ENCODE peak calls at places on chromosomes 2 and 18, in six cellular contexts. One of them, this sample, is unnamed.

GRCh38 chr2:212997526-212998020 is 153.8 kb downstream of the IKZF2 start:
- DNase-seq in K562: no peak
- DNase-seq in PC-3: no peak
- DNase-seq in endothelial cell of umbilical vein: no peak
- DNase-seq in PC-9: no peak
- DNase-seq in fibroblast of lung: no peak
- DNase-seq in this sample: no peak

GRCh38 chr2:118661184-118661583 is 186.3 kb downstream of the EN1 start:
- DNase-seq in PC-9: no peak
- DNase-seq in K562: no peak
- DNase-seq in endothelial cell of umbilical vein: no peak
- DNase-seq in PC-3: peak; percentile 38
- DNase-seq in fibroblast of lung: no peak
- DNase-seq in this sample: no peak

GRCh38 chr2:150872919-150873772 is 385.7 kb upstream of the RND3 start:
- DNase-seq in fibroblast of lung: peak; percentile 47
- DNase-seq in K562: no peak
- DNase-seq in PC-9: no peak
- DNase-seq in endothelial cell of umbilical vein: no peak
- DNase-seq in PC-3: no peak
- DNase-seq in this sample: peak; percentile 51

GRCh38 chr2:178392215-178392614 is 58.8 kb downstream of the PRKRA start:
- DNase-seq in K562: no peak
- DNase-seq in PC-9: no peak
- DNase-seq in endothelial cell of umbilical vein: no peak
- DNase-seq in fibroblast of lung: no peak
- DNase-seq in PC-3: peak; percentile 89
- DNase-seq in this sample: no peak

GRCh38 chr2:169462896-169463695 is 16.2 kb upstream of the BBS5 start:
- DNase-seq in PC-3: peak; percentile 69
- DNase-seq in endothelial cell of umbilical vein: peak; percentile 68
- DNase-seq in K562: no peak
- DNase-seq in fibroblast of lung: peak; percentile 90
- DNase-seq in PC-9: no peak
- DNase-seq in this sample: no peak

GRCh38 chr18:43886341-43886740 is 609.1 kb upstream of the SYT4 start:
- DNase-seq in K562: no peak
- DNase-seq in PC-3: no peak
- DNase-seq in PC-9: no peak
- DNase-seq in endothelial cell of umbilical vein: no peak
- DNase-seq in fibroblast of lung: peak; percentile 37
- DNase-seq in this sample: no peak

GRCh38 chr2:33437297-33437696 is 39.2 kb upstream of the RASGRP3 start:
- DNase-seq in fibroblast of lung: peak; percentile 96
- DNase-seq in PC-3: peak; percentile 82
- DNase-seq in endothelial cell of umbilical vein: peak; percentile 28
- DNase-seq in PC-9: no peak
- DNase-seq in K562: no peak
- DNase-seq in this sample: peak; percentile 79

GRCh38 chr18:44229693-44230108 is 451.0 kb upstream of the SETBP1 start:
- DNase-seq in fibroblast of lung: peak; percentile 73
- DNase-seq in endothelial cell of umbilical vein: peak; percentile 36
- DNase-seq in PC-3: peak; percentile 22
- DNase-seq in K562: no peak
- DNase-seq in PC-9: no peak
- DNase-seq in this sample: no peak

GRCh38 chr2:200377774-200378336 is 71.4 kb downstream of the SPATS2L start:
- DNase-seq in endothelial cell of umbilical vein: no peak
- DNase-seq in fibroblast of lung: no peak
- DNase-seq in PC-9: peak; percentile 77
- DNase-seq in PC-3: peak; percentile 21
- DNase-seq in K562: peak; percentile 46
- DNase-seq in this sample: no peak

GRCh38 chr18:5285326-5285725 is 10.2 kb downstream of the ZBTB14 start:
- DNase-seq in endothelial cell of umbilical vein: no peak
- DNase-seq in PC-3: no peak
- DNase-seq in K562: no peak
- DNase-seq in PC-9: no peak
- DNase-seq in fibroblast of lung: no peak
- DNase-seq in this sample: no peak

GRCh38 chr2:32591669-32592463 is 36.0 kb upstream of the TTC27 start:
- DNase-seq in K562: peak; percentile 14
- DNase-seq in fibroblast of lung: peak; percentile 7
- DNase-seq in PC-9: no peak
- DNase-seq in endothelial cell of umbilical vein: peak; percentile 85
- DNase-seq in PC-3: peak; percentile 4
- DNase-seq in this sample: no peak

GRCh38 chr2:151774506-151774905 is 40.2 kb upstream of the NEB start:
- DNase-seq in PC-9: no peak
- DNase-seq in endothelial cell of umbilical vein: peak; percentile 67
- DNase-seq in K562: no peak
- DNase-seq in PC-3: peak; percentile 83
- DNase-seq in fibroblast of lung: peak; percentile 85
- DNase-seq in this sample: no peak

GRCh38 chr2:182509-183122 is 81.2 kb downstream of the SH3YL1 start:
- DNase-seq in K562: no peak
- DNase-seq in fibroblast of lung: no peak
- DNase-seq in PC-9: no peak
- DNase-seq in endothelial cell of umbilical vein: no peak
- DNase-seq in PC-3: peak; percentile 28
- DNase-seq in this sample: no peak

GRCh38 chr2:128292599-128293425 is 25.9 kb downstream of the HS6ST1 start:
- DNase-seq in PC-9: peak; percentile 44
- DNase-seq in fibroblast of lung: no peak
- DNase-seq in K562: no peak
- DNase-seq in PC-3: no peak
- DNase-seq in endothelial cell of umbilical vein: no peak
- DNase-seq in this sample: no peak

GRCh38 chr2:128289439-128289838 is 29.2 kb downstream of the HS6ST1 start:
- DNase-seq in PC-9: no peak
- DNase-seq in K562: no peak
- DNase-seq in PC-3: no peak
- DNase-seq in fibroblast of lung: no peak
- DNase-seq in endothelial cell of umbilical vein: peak; percentile 17
- DNase-seq in this sample: no peak

GRCh38 chr2:128290356-128290755 is 28.3 kb downstream of the HS6ST1 start:
- DNase-seq in fibroblast of lung: no peak
- DNase-seq in K562: no peak
- DNase-seq in PC-9: no peak
- DNase-seq in endothelial cell of umbilical vein: no peak
- DNase-seq in PC-3: no peak
- DNase-seq in this sample: no peak

GRCh38 chr2:128291844-128292598 is 26.6 kb downstream of the HS6ST1 start:
- DNase-seq in fibroblast of lung: no peak
- DNase-seq in PC-3: no peak
- DNase-seq in endothelial cell of umbilical vein: no peak
- DNase-seq in PC-9: no peak
- DNase-seq in K562: no peak
- DNase-seq in this sample: no peak

GRCh38 chr2:128291161-128291843 is 27.4 kb downstream of the HS6ST1 start:
- DNase-seq in K562: no peak
- DNase-seq in fibroblast of lung: no peak
- DNase-seq in PC-3: no peak
- DNase-seq in PC-9: peak; percentile 44
- DNase-seq in endothelial cell of umbilical vein: no peak
- DNase-seq in this sample: no peak
- H3K4me3 ChIP-seq in K562: no peak overlapping the region
- H3K4me3 ChIP-seq in fibroblast of lung: no peak overlapping the region
- H3K4me3 ChIP-seq in PC-3: no peak overlapping the region
- H3K4me3 ChIP-seq in PC-9: no peak overlapping the region
- H3K4me3 ChIP-seq in endothelial cell of umbilical vein: no peak overlapping the region
- H3K4me3 ChIP-seq in this sample: no peak overlapping the region

DNA sequence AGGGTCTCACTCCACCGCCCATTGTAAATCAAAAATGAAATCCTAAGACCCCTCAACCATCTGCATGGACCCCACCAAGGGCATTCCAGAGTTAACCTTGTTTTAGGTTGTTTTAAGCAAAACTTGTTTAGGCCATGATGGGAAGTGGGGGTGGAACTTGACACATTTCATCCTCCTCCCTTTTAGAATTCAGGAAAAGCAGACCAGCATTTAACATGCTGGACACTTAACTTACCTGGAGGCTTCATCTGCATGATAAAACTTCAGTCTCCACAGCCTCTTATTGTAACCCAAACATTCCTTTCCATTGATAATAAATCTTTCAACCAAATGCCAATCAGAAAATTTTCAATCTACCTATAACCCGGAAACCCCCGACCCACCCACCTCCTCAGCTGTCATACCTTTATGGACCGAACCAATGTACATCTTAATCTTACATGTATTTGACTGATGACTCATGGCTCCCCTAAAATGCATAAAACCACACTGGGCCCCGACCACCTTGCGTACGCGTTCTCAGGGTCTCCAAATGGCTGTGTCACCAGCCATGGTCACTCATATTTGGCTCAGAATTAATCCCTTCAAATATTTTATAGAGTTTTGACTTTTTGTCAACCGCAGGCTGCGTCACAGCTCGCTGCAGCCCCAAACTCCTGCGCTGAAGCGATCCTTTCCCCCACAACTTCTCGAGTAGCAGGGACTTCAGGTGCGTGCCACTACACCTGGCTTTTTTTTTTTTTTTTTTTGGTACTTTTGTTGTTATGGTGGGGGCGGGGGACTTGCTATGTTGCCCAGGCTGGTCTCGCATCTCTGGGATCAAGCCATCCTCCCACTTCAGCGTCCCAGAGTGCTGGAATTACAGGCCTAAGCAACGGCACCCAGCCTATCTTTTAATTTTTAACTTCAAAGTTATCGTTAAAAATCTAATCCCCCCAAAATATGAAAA is 917 bp downstream of the MPPE1 start:
- DNase-seq in PC-3: no peak
- DNase-seq in fibroblast of lung: no peak
- DNase-seq in K562: no peak
- DNase-seq in endothelial cell of umbilical vein: no peak
- DNase-seq in PC-9: no peak
- DNase-seq in this sample: no peak
- H3K27ac ChIP-seq in PC-3: no peak overlapping the region
- H3K27ac ChIP-seq in fibroblast of lung: peak overlapping the region; percentile 96
- H3K27ac ChIP-seq in K562: no peak overlapping the region
- H3K27ac ChIP-seq in endothelial cell of umbilical vein: peak overlapping the region; percentile 93
- H3K27ac ChIP-seq in PC-9: no peak overlapping the region
- H3K27ac ChIP-seq in this sample: no peak overlapping the region

GRCh38 chr2:240650254-240650965 is 25.1 kb downstream of the GPR35 start:
- DNase-seq in PC-9: no peak
- DNase-seq in fibroblast of lung: no peak
- DNase-seq in PC-3: no peak
- DNase-seq in endothelial cell of umbilical vein: no peak
- DNase-seq in K562: no peak
- DNase-seq in this sample: no peak

GRCh38 chr2:240648650-240649275 is 23.5 kb downstream of the GPR35 start:
- DNase-seq in PC-3: no peak
- DNase-seq in endothelial cell of umbilical vein: no peak
- DNase-seq in K562: no peak
- DNase-seq in fibroblast of lung: no peak
- DNase-seq in PC-9: no peak
- DNase-seq in this sample: no peak

GRCh38 chr2:240648155-240648649 is 22.9 kb downstream of the GPR35 start:
- DNase-seq in PC-9: no peak
- DNase-seq in fibroblast of lung: no peak
- DNase-seq in PC-3: no peak
- DNase-seq in K562: no peak
- DNase-seq in endothelial cell of umbilical vein: no peak
- DNase-seq in this sample: no peak

GRCh38 chr2:240647503-240648154 is 22.3 kb downstream of the GPR35 start:
- DNase-seq in PC-9: no peak
- DNase-seq in PC-3: no peak
- DNase-seq in K562: no peak
- DNase-seq in endothelial cell of umbilical vein: no peak
- DNase-seq in fibroblast of lung: no peak
- DNase-seq in this sample: no peak

GRCh38 chr2:240649331-240649730 is 24.1 kb downstream of the GPR35 start:
- DNase-seq in K562: no peak
- DNase-seq in PC-3: no peak
- DNase-seq in fibroblast of lung: no peak
- DNase-seq in PC-9: no peak
- DNase-seq in endothelial cell of umbilical vein: no peak
- DNase-seq in this sample: no peak
- TF ChIP-seq EZH2 in K562: no peak
- TF ChIP-seq EZH2 in PC-3: no peak
- TF ChIP-seq EZH2 in fibroblast of lung: no peak
- TF ChIP-seq EZH2 in PC-9: no peak
- TF ChIP-seq EZH2 in endothelial cell of umbilical vein: no peak
- TF ChIP-seq EZH2 in this sample: no peak

GRCh38 chr2:120936476-120937334 is 201.0 kb downstream of the GLI2 start:
- DNase-seq in fibroblast of lung: no peak
- DNase-seq in endothelial cell of umbilical vein: no peak
- DNase-seq in PC-3: no peak
- DNase-seq in K562: no peak
- DNase-seq in PC-9: no peak
- DNase-seq in this sample: no peak

GRCh38 chr2:120933693-120934092 is 198.0 kb downstream of the GLI2 start:
- DNase-seq in endothelial cell of umbilical vein: no peak
- DNase-seq in K562: no peak
- DNase-seq in PC-3: no peak
- DNase-seq in PC-9: peak; percentile 25
- DNase-seq in fibroblast of lung: no peak
- DNase-seq in this sample: no peak

GRCh38 chr2:120934221-120934639 is 198.6 kb downstream of the GLI2 start:
- DNase-seq in fibroblast of lung: peak; percentile 53
- DNase-seq in endothelial cell of umbilical vein: no peak
- DNase-seq in K562: no peak
- DNase-seq in PC-3: no peak
- DNase-seq in PC-9: no peak
- DNase-seq in this sample: no peak

GRCh38 chr2:120934891-120935338 is 199.2 kb downstream of the GLI2 start:
- DNase-seq in fibroblast of lung: peak; percentile 80
- DNase-seq in endothelial cell of umbilical vein: no peak
- DNase-seq in K562: no peak
- DNase-seq in PC-9: peak; percentile 74
- DNase-seq in PC-3: peak; percentile 98
- DNase-seq in this sample: no peak

DNA sequence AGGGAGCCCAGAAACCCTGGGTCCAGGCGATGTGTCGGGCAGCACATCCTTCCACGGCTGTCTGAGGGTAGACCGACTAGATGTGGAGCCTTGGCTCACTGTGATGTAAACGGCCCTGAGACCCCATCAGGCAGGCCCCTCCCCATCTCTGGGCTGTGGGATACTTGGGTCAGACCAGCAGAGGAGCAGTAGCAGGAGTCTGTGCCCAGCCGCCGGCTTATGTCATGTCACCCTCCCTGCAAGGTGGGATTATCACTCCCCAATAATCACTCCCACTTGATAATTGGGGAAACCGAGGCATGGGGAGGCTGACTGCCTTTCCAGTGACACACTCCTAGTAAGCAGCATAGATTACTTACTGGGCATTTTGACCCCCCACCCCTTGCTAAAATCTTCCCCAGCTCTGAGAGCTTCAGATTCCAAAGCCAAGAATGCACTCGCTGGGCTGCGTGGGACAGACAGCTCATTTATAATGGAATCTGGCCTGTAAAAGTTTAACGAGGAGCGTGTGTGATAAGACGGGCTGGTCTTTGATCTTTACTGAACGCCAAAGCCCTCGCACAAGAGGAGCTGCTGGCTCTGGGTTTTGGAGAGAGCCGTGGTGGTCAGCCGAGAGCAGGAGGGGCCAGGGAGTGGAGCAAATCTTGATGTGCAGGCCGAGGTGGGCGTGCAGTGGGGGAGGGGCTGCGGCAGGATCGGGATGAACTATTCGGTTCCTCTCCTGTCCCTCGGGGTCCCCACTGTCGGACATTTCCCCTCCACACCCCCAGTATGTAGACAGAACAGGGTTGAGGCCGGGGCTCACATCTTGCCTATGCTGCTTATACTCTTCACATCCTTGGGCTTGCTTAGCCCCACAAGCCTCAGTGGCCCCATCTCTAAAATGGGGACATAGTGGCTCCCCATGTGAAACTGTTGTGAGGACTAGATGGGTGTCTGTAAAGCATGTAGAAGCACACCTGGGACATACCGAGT is 200.0 kb downstream of the GLI2 start:
- DNase-seq in PC-3: peak; percentile 92
- DNase-seq in endothelial cell of umbilical vein: no peak
- DNase-seq in PC-9: no peak
- DNase-seq in K562: no peak
- DNase-seq in fibroblast of lung: no peak
- DNase-seq in this sample: no peak
- H3K4me3 ChIP-seq in PC-3: peak overlapping the region; percentile 51
- H3K4me3 ChIP-seq in endothelial cell of umbilical vein: no peak overlapping the region
- H3K4me3 ChIP-seq in PC-9: no peak overlapping the region
- H3K4me3 ChIP-seq in K562: no peak overlapping the region
- H3K4me3 ChIP-seq in fibroblast of lung: no peak overlapping the region
- H3K4me3 ChIP-seq in this sample: no peak overlapping the region